ENCODE peak calls at places on chromosomes 11 and 22, in four cellular contexts. One of them, this sample, is unnamed.

GRCh38 chr22:45876136-45877035 is 100.6 kb downstream of the WNT7B start:
- DNase-seq in lower leg skin: peak; percentile 73
- DNase-seq in choroid plexus epithelial cell: no peak
- DNase-seq in body of pancreas: no peak
- DNase-seq in this sample: no peak

GRCh38 chr11:116842909-116843308 is 5.5 kb upstream of the APOA1 start:
- DNase-seq in lower leg skin: no peak
- DNase-seq in choroid plexus epithelial cell: no peak
- DNase-seq in body of pancreas: no peak
- DNase-seq in this sample: no peak

GRCh38 chr22:40552070-40552469 is 84.4 kb downstream of the MRTFA start:
- DNase-seq in lower leg skin: no peak
- DNase-seq in choroid plexus epithelial cell: no peak
- DNase-seq in body of pancreas: no peak
- DNase-seq in this sample: no peak

GRCh38 chr11:27084407-27084985 is 43.9 kb downstream of the BBOX1 start:
- DNase-seq in choroid plexus epithelial cell: peak; percentile 60
- DNase-seq in lower leg skin: no peak
- DNase-seq in body of pancreas: no peak
- DNase-seq in this sample: peak; percentile 46

GRCh38 chr11:65903068-65903481 is 2.9 kb upstream of the FOSL1 start:
- DNase-seq in choroid plexus epithelial cell: peak; percentile 58
- DNase-seq in body of pancreas: no peak
- DNase-seq in lower leg skin: no peak
- DNase-seq in this sample: peak; percentile 93

GRCh38 chr11:27420217-27420616 is 52.4 kb downstream of the LGR4 start:
- DNase-seq in choroid plexus epithelial cell: no peak
- DNase-seq in body of pancreas: no peak
- DNase-seq in lower leg skin: no peak
- DNase-seq in this sample: no peak

GRCh38 chr22:43275545-43275981 is 67.6 kb downstream of the SCUBE1 start:
- DNase-seq in body of pancreas: no peak
- DNase-seq in lower leg skin: no peak
- DNase-seq in choroid plexus epithelial cell: peak; percentile 40
- DNase-seq in this sample: peak; percentile 77

GRCh38 chr11:118645066-118645715 is 34.3 kb downstream of the TREH start:
- DNase-seq in choroid plexus epithelial cell: no peak
- DNase-seq in body of pancreas: no peak
- DNase-seq in lower leg skin: no peak
- DNase-seq in this sample: no peak

GRCh38 chr11:60821827-60822599 is 19.9 kb upstream of the CCDC86 start:
- DNase-seq in body of pancreas: no peak
- DNase-seq in choroid plexus epithelial cell: no peak
- DNase-seq in lower leg skin: no peak
- DNase-seq in this sample: no peak

GRCh38 chr11:116229581-116229980 is 543.2 kb downstream of the BUD13 start:
- DNase-seq in lower leg skin: no peak
- DNase-seq in choroid plexus epithelial cell: no peak
- DNase-seq in body of pancreas: no peak
- DNase-seq in this sample: no peak

GRCh38 chr11:124602193-124602592 is 9.0 kb upstream of the PANX3 start:
- DNase-seq in body of pancreas: no peak
- DNase-seq in lower leg skin: no peak
- DNase-seq in choroid plexus epithelial cell: peak; percentile 29
- DNase-seq in this sample: peak; percentile 73

GRCh38 chr22:31343235-31344191 is 2.6 kb downstream of the PATZ1 start:
- DNase-seq in choroid plexus epithelial cell: peak; percentile 30
- DNase-seq in lower leg skin: peak; percentile 86
- DNase-seq in body of pancreas: peak; percentile 93
- DNase-seq in this sample: no peak

GRCh38 chr11:1222491-1223345 is at the start of gene MUC5B:
- DNase-seq in lower leg skin: peak; percentile 85
- DNase-seq in body of pancreas: no peak
- DNase-seq in choroid plexus epithelial cell: no peak
- DNase-seq in this sample: no peak

GRCh38 chr22:41075946-41076345 is 16.4 kb upstream of the EP300 start:
- DNase-seq in choroid plexus epithelial cell: no peak
- DNase-seq in lower leg skin: no peak
- DNase-seq in body of pancreas: no peak
- DNase-seq in this sample: no peak

GRCh38 chr22:28345304-28345703 is 334.3 kb downstream of the TTC28 start:
- DNase-seq in choroid plexus epithelial cell: no peak
- DNase-seq in lower leg skin: no peak
- DNase-seq in body of pancreas: no peak
- DNase-seq in this sample: peak; percentile 22

GRCh38 chr11:65947603-65948125 is 2.4 kb downstream of the TSGA10IP start:
- DNase-seq in lower leg skin: no peak
- DNase-seq in choroid plexus epithelial cell: no peak
- DNase-seq in body of pancreas: no peak
- DNase-seq in this sample: no peak

GRCh38 chr22:42344391-42344861 is 74.0 kb upstream of the TCF20 start:
- DNase-seq in body of pancreas: no peak
- DNase-seq in lower leg skin: no peak
- DNase-seq in choroid plexus epithelial cell: peak; percentile 68
- DNase-seq in this sample: no peak

GRCh38 chr11:60717956-60718355 is 6.6 kb upstream of the MS4A18 start:
- DNase-seq in lower leg skin: no peak
- DNase-seq in choroid plexus epithelial cell: no peak
- DNase-seq in body of pancreas: no peak
- DNase-seq in this sample: no peak

GRCh38 chr11:44629732-44630345 is 64.4 kb downstream of the CD82 start:
- DNase-seq in lower leg skin: peak; percentile 23
- DNase-seq in body of pancreas: no peak
- DNase-seq in choroid plexus epithelial cell: no peak
- DNase-seq in this sample: no peak

GRCh38 chr11:118046051-118046963 is 30.6 kb upstream of the TMPRSS4 start:
- DNase-seq in body of pancreas: no peak
- DNase-seq in lower leg skin: no peak
- DNase-seq in choroid plexus epithelial cell: no peak
- DNase-seq in this sample: no peak

GRCh38 chr11:124977006-124977405 is 23.0 kb downstream of the CCDC15 start:
- DNase-seq in choroid plexus epithelial cell: peak; percentile 14
- DNase-seq in body of pancreas: no peak
- DNase-seq in lower leg skin: no peak
- DNase-seq in this sample: no peak

GRCh38 chr11:68266121-68266891 is 5.5 kb downstream of the C11orf24 start:
- DNase-seq in lower leg skin: peak; percentile 72
- DNase-seq in body of pancreas: no peak
- DNase-seq in choroid plexus epithelial cell: no peak
- DNase-seq in this sample: no peak

GRCh38 chr11:102416974-102417373 is 35.6 kb downstream of the TMEM123 start:
- DNase-seq in lower leg skin: no peak
- DNase-seq in body of pancreas: no peak
- DNase-seq in choroid plexus epithelial cell: no peak
- DNase-seq in this sample: no peak

GRCh38 chr11:12248330-12248729 is 129.0 kb upstream of the PARVA start:
- DNase-seq in choroid plexus epithelial cell: peak; percentile 41
- DNase-seq in body of pancreas: peak; percentile 97
- DNase-seq in lower leg skin: no peak
- DNase-seq in this sample: no peak

GRCh38 chr22:36386900-36387663 is 685 bp downstream of the MYH9 start:
- DNase-seq in lower leg skin: peak; percentile 95
- DNase-seq in body of pancreas: peak; percentile 73
- DNase-seq in choroid plexus epithelial cell: no peak
- DNase-seq in this sample: no peak

GRCh38 chr11:14969922-14970323 is 2.2 kb downstream of the CALCA start:
- DNase-seq in body of pancreas: peak; percentile 44
- DNase-seq in choroid plexus epithelial cell: peak; percentile 38
- DNase-seq in lower leg skin: no peak
- DNase-seq in this sample: peak; percentile 20

GRCh38 chr22:45460288-45461109 is 42.2 kb upstream of the FBLN1 start:
- DNase-seq in choroid plexus epithelial cell: peak; percentile 67
- DNase-seq in lower leg skin: no peak
- DNase-seq in body of pancreas: no peak
- DNase-seq in this sample: no peak

GRCh38 chr22:19862616-19863246 is 8.1 kb upstream of the GNB1L start:
- DNase-seq in choroid plexus epithelial cell: no peak
- DNase-seq in lower leg skin: peak; percentile 61
- DNase-seq in body of pancreas: no peak
- DNase-seq in this sample: no peak

GRCh38 chr22:48892571-48893287 is 934.9 kb downstream of the BRD1 start:
- DNase-seq in lower leg skin: peak; percentile 72
- DNase-seq in choroid plexus epithelial cell: no peak
- DNase-seq in body of pancreas: no peak
- DNase-seq in this sample: no peak

GRCh38 chr11:108241370-108242037 is 18.6 kb downstream of the ATM start:
- DNase-seq in lower leg skin: no peak
- DNase-seq in choroid plexus epithelial cell: no peak
- DNase-seq in body of pancreas: no peak
- DNase-seq in this sample: no peak

DNA sequence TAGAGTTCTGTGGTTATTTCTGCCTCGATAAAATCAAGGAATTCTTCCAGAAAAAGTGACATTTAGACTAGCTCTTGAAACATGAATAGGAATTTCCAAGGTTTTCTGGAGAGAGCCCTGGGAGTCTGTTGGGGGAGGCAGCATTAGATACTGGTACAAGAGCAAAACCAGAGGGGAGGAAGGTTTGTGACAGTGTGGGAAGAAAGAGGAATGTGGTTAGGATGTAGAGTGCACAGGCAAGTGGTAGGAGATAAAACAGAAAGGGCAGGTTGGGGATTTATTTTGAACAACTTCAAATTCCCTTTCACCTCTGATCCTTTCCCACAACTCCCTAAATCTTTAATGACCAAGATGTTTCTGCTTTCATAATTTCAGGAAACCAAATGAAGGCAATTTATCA is 588.4 kb downstream of the METTL15 start:
- DNase-seq in choroid plexus epithelial cell: no peak
- DNase-seq in body of pancreas: no peak
- DNase-seq in lower leg skin: no peak
- DNase-seq in this sample: no peak
- TF ChIP-seq CTCF in choroid plexus epithelial cell: no peak
- TF ChIP-seq CTCF in body of pancreas: no peak
- TF ChIP-seq CTCF in lower leg skin: no peak
- TF ChIP-seq CTCF in this sample: no peak

GRCh38 chr11:79052539-79052938 is 388.3 kb downstream of the TENM4 start:
- DNase-seq in body of pancreas: no peak
- DNase-seq in lower leg skin: no peak
- DNase-seq in choroid plexus epithelial cell: peak; percentile 30
- DNase-seq in this sample: no peak
- TF ChIP-seq CTCF in body of pancreas: no peak
- TF ChIP-seq CTCF in lower leg skin: no peak
- TF ChIP-seq CTCF in choroid plexus epithelial cell: peak; percentile 53
- TF ChIP-seq CTCF in this sample: peak; percentile 73

GRCh38 chr22:22748297-22748743 is 103.9 kb downstream of the GGTLC2 start:
- DNase-seq in lower leg skin: peak; percentile 83
- DNase-seq in body of pancreas: peak; percentile 58
- DNase-seq in choroid plexus epithelial cell: peak; percentile 78
- DNase-seq in this sample: peak; percentile 43
- TF ChIP-seq CTCF in lower leg skin: no peak
- TF ChIP-seq CTCF in body of pancreas: peak; percentile 64
- TF ChIP-seq CTCF in choroid plexus epithelial cell: peak; percentile 87
- TF ChIP-seq CTCF in this sample: peak; percentile 81

DNA sequence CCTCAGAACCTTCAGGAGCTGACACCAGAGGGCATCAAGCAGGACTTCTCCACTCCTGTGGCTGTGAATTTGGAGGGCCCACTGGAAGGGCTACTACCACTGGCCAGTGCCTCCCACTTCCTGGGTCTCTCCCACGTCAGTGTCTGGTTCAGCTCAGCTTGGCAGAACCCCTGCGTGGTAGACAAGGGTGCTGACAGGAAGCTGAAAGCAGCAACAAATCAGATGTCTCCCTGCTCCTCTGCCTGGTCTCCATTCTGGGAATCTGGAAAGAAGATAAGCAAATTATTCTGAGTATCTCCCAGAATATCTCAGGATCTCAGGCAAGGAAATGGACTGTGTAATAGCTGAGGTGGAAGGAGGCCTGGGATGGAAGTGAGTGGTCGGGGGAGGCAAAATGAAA is 61.5 kb downstream of the TMPRSS5 start:
- DNase-seq in choroid plexus epithelial cell: no peak
- DNase-seq in lower leg skin: no peak
- DNase-seq in body of pancreas: no peak
- DNase-seq in this sample: no peak
- TF ChIP-seq CTCF in choroid plexus epithelial cell: no peak
- TF ChIP-seq CTCF in lower leg skin: no peak
- TF ChIP-seq CTCF in body of pancreas: no peak
- TF ChIP-seq CTCF in this sample: no peak